ENCODE peak calls at places on chromosomes 3 and 15, in six cellular contexts. One of them, this sample, is unnamed.

GRCh38 chr15:77568960-77569646 is 63.6 kb downstream of the LINGO1 start:
- DNase-seq in cardiac fibroblast: peak
- DNase-seq in fibroblast of mammary gland: peak
- DNase-seq in mucosa of descending colon: no peak
- DNase-seq in ovary: peak
- DNase-seq in PC-3: no peak
- DNase-seq in this sample: no peak

GRCh38 chr3:138434276-138434874 is at the start of gene ESYT3:
- DNase-seq in mucosa of descending colon: peak
- DNase-seq in cardiac fibroblast: peak
- DNase-seq in PC-3: peak
- DNase-seq in fibroblast of mammary gland: peak
- DNase-seq in ovary: peak
- DNase-seq in this sample: no peak

GRCh38 chr3:140187648-140188221 is 252.8 kb downstream of the CLSTN2 start:
- DNase-seq in cardiac fibroblast: no peak
- DNase-seq in mucosa of descending colon: no peak
- DNase-seq in PC-3: no peak
- DNase-seq in ovary: no peak
- DNase-seq in fibroblast of mammary gland: no peak
- DNase-seq in this sample: no peak

GRCh38 chr3:65344846-65345245 is 657.0 kb upstream of the ADAMTS9 start:
- DNase-seq in cardiac fibroblast: no peak
- DNase-seq in fibroblast of mammary gland: no peak
- DNase-seq in mucosa of descending colon: no peak
- DNase-seq in ovary: no peak
- DNase-seq in PC-3: no peak
- DNase-seq in this sample: no peak

GRCh38 chr3:177770821-177771220 is 573.5 kb upstream of the TBL1XR1 start:
- DNase-seq in PC-3: peak
- DNase-seq in fibroblast of mammary gland: peak
- DNase-seq in ovary: no peak
- DNase-seq in cardiac fibroblast: peak
- DNase-seq in mucosa of descending colon: no peak
- DNase-seq in this sample: no peak

GRCh38 chr15:45183511-45183910 is 4.3 kb downstream of the SHF start:
- DNase-seq in mucosa of descending colon: no peak
- DNase-seq in fibroblast of mammary gland: no peak
- DNase-seq in cardiac fibroblast: no peak
- DNase-seq in ovary: no peak
- DNase-seq in PC-3: no peak
- DNase-seq in this sample: no peak

GRCh38 chr3:89851974-89852621 is 744.7 kb downstream of the EPHA3 start:
- DNase-seq in mucosa of descending colon: peak
- DNase-seq in fibroblast of mammary gland: peak
- DNase-seq in PC-3: peak
- DNase-seq in ovary: no peak
- DNase-seq in cardiac fibroblast: peak
- DNase-seq in this sample: no peak

GRCh38 chr15:86178845-86179244 is 99.2 kb downstream of the AGBL1 start:
- DNase-seq in PC-3: no peak
- DNase-seq in mucosa of descending colon: no peak
- DNase-seq in fibroblast of mammary gland: no peak
- DNase-seq in cardiac fibroblast: no peak
- DNase-seq in ovary: no peak
- DNase-seq in this sample: no peak

GRCh38 chr3:158713094-158713499 is 19.2 kb downstream of the RARRES1 start:
- DNase-seq in ovary: peak
- DNase-seq in mucosa of descending colon: peak
- DNase-seq in PC-3: no peak
- DNase-seq in fibroblast of mammary gland: peak
- DNase-seq in cardiac fibroblast: no peak
- DNase-seq in this sample: no peak

GRCh38 chr15:100958326-100959065 is 39.3 kb downstream of the LRRK1 start:
- DNase-seq in PC-3: peak
- DNase-seq in mucosa of descending colon: no peak
- DNase-seq in cardiac fibroblast: peak
- DNase-seq in fibroblast of mammary gland: peak
- DNase-seq in ovary: no peak
- DNase-seq in this sample: no peak

GRCh38 chr15:57330619-57331018 is 45.7 kb upstream of the CGNL1 start:
- DNase-seq in ovary: no peak
- DNase-seq in PC-3: no peak
- DNase-seq in cardiac fibroblast: no peak
- DNase-seq in mucosa of descending colon: no peak
- DNase-seq in fibroblast of mammary gland: no peak
- DNase-seq in this sample: no peak

GRCh38 chr3:72977060-72977459 is 19.6 kb upstream of the PPP4R2 start:
- DNase-seq in ovary: no peak
- DNase-seq in fibroblast of mammary gland: peak
- DNase-seq in mucosa of descending colon: no peak
- DNase-seq in PC-3: no peak
- DNase-seq in cardiac fibroblast: peak
- DNase-seq in this sample: no peak

DNA sequence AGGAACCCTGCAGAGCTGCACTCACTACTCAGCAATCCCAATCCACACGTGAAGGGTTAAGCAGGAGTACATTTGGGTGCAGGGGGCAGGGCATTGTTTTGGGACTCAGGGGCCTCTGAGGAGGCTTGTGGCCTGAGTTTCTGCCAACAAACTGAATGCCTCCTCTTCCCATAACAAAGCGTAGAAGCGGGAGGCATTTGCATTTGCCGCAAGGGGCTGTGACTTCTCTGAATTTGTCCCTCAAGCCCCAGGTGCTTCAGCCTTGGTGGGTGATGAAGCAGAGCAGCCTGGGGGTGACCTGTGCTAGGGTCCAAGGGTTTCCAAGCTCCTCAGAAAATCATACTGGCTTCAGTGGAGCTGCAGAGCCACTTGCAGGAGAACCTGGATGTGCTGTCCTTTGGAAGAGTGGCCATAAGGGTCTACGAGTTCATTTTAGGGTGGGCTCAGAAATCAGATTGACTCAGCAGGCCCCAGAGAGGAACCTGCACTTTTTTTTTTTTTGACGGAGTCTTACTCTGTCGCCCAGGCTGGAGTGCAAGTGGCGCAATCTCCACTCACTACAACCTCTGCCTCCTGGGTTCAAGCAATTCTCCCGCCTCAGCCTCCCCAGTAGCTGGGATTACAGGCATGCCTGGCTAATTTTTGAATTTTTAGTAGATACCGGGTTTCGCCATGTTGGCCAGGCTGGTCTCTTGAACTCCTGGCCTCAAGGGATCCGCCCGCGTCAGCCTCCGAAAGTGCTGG is 1.4 kb upstream of the RPSA start:
- DNase-seq in PC-3: no peak
- DNase-seq in cardiac fibroblast: no peak
- DNase-seq in ovary: no peak
- DNase-seq in fibroblast of mammary gland: no peak
- DNase-seq in mucosa of descending colon: no peak
- DNase-seq in this sample: no peak
- TF ChIP-seq CTCF in PC-3: no peak
- TF ChIP-seq CTCF in cardiac fibroblast: no peak
- TF ChIP-seq CTCF in ovary: no peak
- TF ChIP-seq CTCF in fibroblast of mammary gland: no peak
- TF ChIP-seq CTCF in mucosa of descending colon: no peak
- TF ChIP-seq CTCF in this sample: no peak

DNA sequence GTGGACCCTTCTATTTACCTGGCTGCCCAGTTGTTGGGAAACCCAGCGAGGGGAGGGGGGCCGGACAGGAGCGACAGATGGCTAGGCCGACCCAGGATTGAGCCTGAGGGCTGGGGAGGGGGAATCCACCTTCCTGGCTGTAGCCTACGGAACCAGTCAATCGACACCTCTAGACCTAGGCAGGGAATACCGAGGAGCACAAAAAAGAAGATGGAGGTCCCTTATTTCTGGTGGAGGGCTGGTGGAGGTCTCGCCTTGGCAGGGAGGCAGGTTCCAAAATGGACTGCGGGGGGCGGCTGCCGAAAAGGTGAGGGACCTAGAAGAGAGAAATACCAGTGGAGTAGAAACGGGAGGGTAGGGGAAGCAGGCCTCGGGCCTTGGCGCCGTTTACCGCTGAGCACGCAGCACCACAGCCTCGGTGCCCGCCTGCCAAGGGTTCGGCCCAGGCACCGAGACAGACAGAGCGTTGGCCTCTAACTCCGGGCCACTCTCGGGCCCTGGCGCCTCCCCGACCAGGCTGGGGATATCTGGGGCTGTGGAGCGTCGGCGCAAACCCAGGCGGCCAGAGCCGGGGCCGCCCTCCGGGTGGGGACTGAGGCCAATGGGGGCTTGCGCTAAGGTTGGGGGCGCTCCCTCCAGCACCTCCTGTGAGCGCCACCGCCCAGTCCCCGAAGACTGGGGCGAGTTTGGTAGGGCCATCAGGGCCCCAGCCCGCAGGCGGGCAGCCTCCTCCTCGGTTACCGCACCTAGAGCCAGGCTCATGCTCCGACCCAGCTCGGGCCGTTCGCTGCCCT is 1.6 kb downstream of the ANKRD63 start:
- DNase-seq in ovary: no peak
- DNase-seq in cardiac fibroblast: no peak
- DNase-seq in fibroblast of mammary gland: no peak
- DNase-seq in PC-3: no peak
- DNase-seq in mucosa of descending colon: no peak
- DNase-seq in this sample: no peak
- H3K4me3 ChIP-seq in ovary: no peak
- H3K4me3 ChIP-seq in cardiac fibroblast: no peak
- H3K4me3 ChIP-seq in fibroblast of mammary gland: no peak
- H3K4me3 ChIP-seq in PC-3: no peak
- H3K4me3 ChIP-seq in mucosa of descending colon: no peak
- H3K4me3 ChIP-seq in this sample: no peak

DNA sequence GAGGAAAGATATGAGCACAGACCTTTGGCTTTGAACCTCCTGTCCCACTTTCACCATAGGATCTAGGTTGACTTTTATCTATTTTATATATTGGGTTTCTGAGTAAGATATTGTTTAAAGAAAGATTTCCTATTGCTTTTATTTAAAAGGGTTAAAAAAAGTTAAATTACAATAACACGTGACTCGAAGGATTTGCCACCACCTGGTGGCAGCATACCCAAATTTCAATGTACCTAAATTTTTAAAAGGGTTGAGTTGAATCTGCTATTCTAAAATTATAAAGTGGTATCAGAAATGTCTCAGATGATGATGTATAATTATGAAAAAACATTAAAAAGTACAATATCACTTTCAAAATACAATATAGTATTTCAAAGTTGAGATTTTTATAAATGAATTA is 368.4 kb downstream of the MECOM start:
- DNase-seq in ovary: no peak
- DNase-seq in fibroblast of mammary gland: peak
- DNase-seq in PC-3: peak
- DNase-seq in mucosa of descending colon: peak
- DNase-seq in cardiac fibroblast: peak
- DNase-seq in this sample: no peak
- TF ChIP-seq CTCF in ovary: no peak
- TF ChIP-seq CTCF in fibroblast of mammary gland: peak
- TF ChIP-seq CTCF in PC-3: peak
- TF ChIP-seq CTCF in mucosa of descending colon: peak
- TF ChIP-seq CTCF in cardiac fibroblast: peak
- TF ChIP-seq CTCF in this sample: peak

GRCh38 chr3:58463942-58464271 is 28.0 kb upstream of the KCTD6 start:
- DNase-seq in cardiac fibroblast: no peak
- DNase-seq in ovary: no peak
- DNase-seq in PC-3: no peak
- DNase-seq in mucosa of descending colon: no peak
- DNase-seq in fibroblast of mammary gland: no peak
- DNase-seq in this sample: no peak

GRCh38 chr3:58466899-58467563 is 24.9 kb upstream of the KCTD6 start:
- DNase-seq in fibroblast of mammary gland: no peak
- DNase-seq in PC-3: no peak
- DNase-seq in cardiac fibroblast: no peak
- DNase-seq in ovary: no peak
- DNase-seq in mucosa of descending colon: no peak
- DNase-seq in this sample: no peak

GRCh38 chr3:58464875-58465274 is 27.0 kb upstream of the KCTD6 start:
- DNase-seq in mucosa of descending colon: no peak
- DNase-seq in fibroblast of mammary gland: no peak
- DNase-seq in PC-3: peak
- DNase-seq in cardiac fibroblast: no peak
- DNase-seq in ovary: no peak
- DNase-seq in this sample: no peak

GRCh38 chr3:58462829-58463180 is 29.1 kb upstream of the KCTD6 start:
- DNase-seq in ovary: no peak
- DNase-seq in PC-3: no peak
- DNase-seq in mucosa of descending colon: no peak
- DNase-seq in fibroblast of mammary gland: no peak
- DNase-seq in cardiac fibroblast: no peak
- DNase-seq in this sample: no peak

GRCh38 chr3:58463181-58463941 is 28.5 kb upstream of the KCTD6 start:
- DNase-seq in PC-3: peak
- DNase-seq in mucosa of descending colon: peak
- DNase-seq in cardiac fibroblast: peak
- DNase-seq in fibroblast of mammary gland: peak
- DNase-seq in ovary: peak
- DNase-seq in this sample: peak
- H3K4me3 ChIP-seq in PC-3: peak
- H3K4me3 ChIP-seq in mucosa of descending colon: no peak
- H3K4me3 ChIP-seq in cardiac fibroblast: no peak
- H3K4me3 ChIP-seq in fibroblast of mammary gland: no peak
- H3K4me3 ChIP-seq in ovary: peak
- H3K4me3 ChIP-seq in this sample: no peak

DNA sequence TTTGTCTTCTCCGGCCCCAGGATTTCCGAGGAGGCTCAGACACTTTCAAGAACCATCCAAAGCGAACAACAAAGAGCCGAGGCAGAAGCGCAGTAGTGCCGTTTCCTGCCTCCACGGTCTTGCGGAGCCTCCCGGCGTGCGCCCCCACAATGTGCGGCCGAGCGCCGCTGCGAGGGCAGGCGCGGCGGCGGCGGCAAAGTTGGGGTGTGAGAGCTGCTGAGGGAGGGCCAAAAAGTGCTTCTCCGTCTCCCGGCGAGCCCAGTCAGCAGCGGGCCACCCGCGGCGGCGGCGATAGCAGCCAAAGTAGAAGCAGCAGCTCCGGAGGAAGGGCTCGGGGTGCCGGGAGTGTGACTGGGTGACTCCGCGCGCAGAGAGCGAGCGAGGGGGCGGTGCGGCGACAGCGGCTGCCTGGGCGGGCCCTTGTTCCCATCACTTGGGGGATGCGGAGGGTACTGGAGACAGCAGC is 749.1 kb downstream of the ROBO1 start:
- DNase-seq in mucosa of descending colon: peak
- DNase-seq in fibroblast of mammary gland: peak
- DNase-seq in ovary: peak
- DNase-seq in PC-3: peak
- DNase-seq in cardiac fibroblast: peak
- DNase-seq in this sample: no peak
- TF ChIP-seq CTCF in mucosa of descending colon: no peak
- TF ChIP-seq CTCF in fibroblast of mammary gland: no peak
- TF ChIP-seq CTCF in ovary: no peak
- TF ChIP-seq CTCF in PC-3: peak
- TF ChIP-seq CTCF in cardiac fibroblast: no peak
- TF ChIP-seq CTCF in this sample: no peak